ENCODE peak calls at places on chromosomes 3 and 15, in seven cellular contexts. O, I, P, H, A, S and Y are unnamed samples.
A peak's percentile ranks its signal among the peaks of the same experiment; 100 is the strongest.

GRCh38 chr3:48695113-48695753 is 9.5 kb upstream of the NCKIPSD start:
- DNase-seq in P (peak; percentile 90), I (peak; percentile 81), O (no peak), H (peak; percentile 59), S (no peak), A (peak; percentile 81), Y (no peak)

GRCh38 chr15:43168192-43169107 is 16.8 kb upstream of the CCNDBP1 start:
- DNase-seq in A (no peak), O (no peak), H (no peak), P (peak; percentile 64), I (no peak), S (peak; percentile 95), Y (no peak)

GRCh38 chr15:32952901-32953889 is 235.4 kb downstream of the GREM1 start:
- DNase-seq in S (no peak), I (no peak), A (peak; percentile 58), P (no peak), O (no peak), H (no peak), Y (no peak)

GRCh38 chr3:5583920-5584319 is 396.4 kb downstream of the EDEM1 start:
- DNase-seq in H (no peak), A (no peak), S (peak; percentile 32), I (no peak), P (no peak), O (no peak), Y (no peak)

GRCh38 chr3:30231277-30232141 is 374.9 kb upstream of the TGFBR2 start:
- DNase-seq in O (no peak), I (no peak), H (no peak), A (peak; percentile 59), P (no peak), S (no peak), Y (peak; percentile 53)

GRCh38 chr15:78810377-78811123 is 714 bp downstream of the ADAMTS7 start:
- DNase-seq in P (peak; percentile 78), O (peak; percentile 67), H (peak; percentile 57), S (peak; percentile 56), I (peak; percentile 66), A (peak; percentile 71), Y (peak; percentile 81)

GRCh38 chr3:31968391-31968926 is 12.6 kb downstream of the OSBPL10 start:
- DNase-seq in O (no peak), H (no peak), P (no peak), S (peak; percentile 65), A (peak; percentile 63), I (no peak), Y (no peak)

GRCh38 chr15:50128266-50128665 is 9.2 kb upstream of the ATP8B4 start:
- DNase-seq in P (peak; percentile 85), O (peak; percentile 47), H (no peak), S (no peak), A (no peak), I (no peak), Y (no peak)

GRCh38 chr3:10285742-10286524 is 6.8 kb downstream of the GHRL start:
- DNase-seq in A (no peak), H (no peak), S (peak; percentile 52), I (no peak), P (no peak), O (no peak), Y (no peak)

GRCh38 chr3:194867270-194867983 is 181.7 kb downstream of the FAM43A start:
- DNase-seq in P (no peak), A (peak; percentile 66), O (peak; percentile 33), H (no peak), S (peak; percentile 16), I (no peak), Y (no peak)

GRCh38 chr15:77853008-77853328 is 220.3 kb upstream of the LINGO1 start:
- DNase-seq in S (no peak), A (no peak), P (peak; percentile 30), H (no peak), I (no peak), O (no peak), Y (no peak)

GRCh38 chr15:30979457-30979856 is 12.0 kb downstream of the MTMR10 start:
- DNase-seq in S (no peak), I (no peak), H (no peak), O (no peak), P (no peak), A (no peak), Y (no peak)

GRCh38 chr15:30974112-30974511 is 17.3 kb downstream of the MTMR10 start:
- DNase-seq in I (no peak), S (no peak), O (no peak), P (no peak), H (no peak), A (no peak), Y (no peak)

GRCh38 chr15:30984118-30984517 is 7.3 kb downstream of the MTMR10 start:
- DNase-seq in A (no peak), O (no peak), S (no peak), I (no peak), H (no peak), P (no peak), Y (no peak)

GRCh38 chr15:30973379-30973778 is 18.0 kb downstream of the MTMR10 start:
- DNase-seq in O (no peak), A (no peak), S (no peak), H (no peak), I (no peak), P (no peak), Y (no peak)

DNA sequence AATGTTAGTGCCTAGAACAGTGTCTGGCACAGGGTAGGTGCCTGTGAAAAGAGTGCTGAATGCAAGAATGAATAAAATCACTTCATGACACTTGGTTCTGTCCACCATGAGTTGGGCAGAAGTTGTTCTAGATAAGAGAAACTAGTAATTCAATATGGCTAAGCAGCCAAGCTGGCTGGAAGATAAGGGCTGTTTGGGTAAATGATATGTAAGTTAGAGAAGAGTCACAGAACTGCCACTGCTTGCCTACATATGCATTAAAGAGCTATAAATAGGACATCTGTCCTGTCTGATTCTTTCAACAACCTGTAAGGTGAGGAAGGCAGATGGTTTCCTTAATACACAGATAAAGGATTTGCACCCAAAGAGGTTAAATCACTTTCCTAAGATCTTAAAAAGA is 13.1 kb downstream of the MTMR10 start:
- DNase-seq in P (no peak), I (no peak), A (no peak), O (no peak), S (no peak), H (no peak), Y (no peak)
- H3K4me3 ChIP-seq in P (no peak overlapping the region), I (no peak overlapping the region), A (no peak overlapping the region), O (no peak overlapping the region), S (no peak overlapping the region), H (no peak overlapping the region), Y (no peak overlapping the region)

DNA sequence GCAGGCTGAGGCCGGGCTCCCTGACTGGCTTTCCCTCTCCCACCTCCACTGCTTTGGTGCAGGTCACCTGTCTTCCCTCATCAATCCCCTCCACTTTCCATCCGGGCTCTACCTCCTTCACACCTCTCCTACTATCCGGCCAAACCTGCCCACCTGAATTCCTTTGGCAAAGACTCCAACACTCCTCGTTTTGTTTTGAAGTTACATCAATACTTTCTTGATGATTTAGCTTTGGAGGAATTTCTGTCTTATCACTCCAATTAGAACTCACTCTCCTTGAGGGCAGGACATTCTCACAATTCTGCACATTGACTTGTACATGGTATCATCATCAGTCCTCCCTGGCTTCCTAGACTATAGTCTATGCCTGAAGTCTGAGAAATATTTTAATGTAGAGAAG is 20.4 kb downstream of the LDHAL6B start:
- DNase-seq in H (no peak), P (no peak), A (no peak), S (no peak), I (no peak), O (no peak), Y (no peak)
- H3K36me3 ChIP-seq in H (no peaks in the 10 kb centered on the region), P (peaks cover 6% of the 10 kb centered on the region), A (no peaks in the 10 kb centered on the region), S (peaks cover 38% of the 10 kb centered on the region), I (no peaks in the 10 kb centered on the region), O (no peaks in the 10 kb centered on the region), Y (no peaks in the 10 kb centered on the region)

DNA sequence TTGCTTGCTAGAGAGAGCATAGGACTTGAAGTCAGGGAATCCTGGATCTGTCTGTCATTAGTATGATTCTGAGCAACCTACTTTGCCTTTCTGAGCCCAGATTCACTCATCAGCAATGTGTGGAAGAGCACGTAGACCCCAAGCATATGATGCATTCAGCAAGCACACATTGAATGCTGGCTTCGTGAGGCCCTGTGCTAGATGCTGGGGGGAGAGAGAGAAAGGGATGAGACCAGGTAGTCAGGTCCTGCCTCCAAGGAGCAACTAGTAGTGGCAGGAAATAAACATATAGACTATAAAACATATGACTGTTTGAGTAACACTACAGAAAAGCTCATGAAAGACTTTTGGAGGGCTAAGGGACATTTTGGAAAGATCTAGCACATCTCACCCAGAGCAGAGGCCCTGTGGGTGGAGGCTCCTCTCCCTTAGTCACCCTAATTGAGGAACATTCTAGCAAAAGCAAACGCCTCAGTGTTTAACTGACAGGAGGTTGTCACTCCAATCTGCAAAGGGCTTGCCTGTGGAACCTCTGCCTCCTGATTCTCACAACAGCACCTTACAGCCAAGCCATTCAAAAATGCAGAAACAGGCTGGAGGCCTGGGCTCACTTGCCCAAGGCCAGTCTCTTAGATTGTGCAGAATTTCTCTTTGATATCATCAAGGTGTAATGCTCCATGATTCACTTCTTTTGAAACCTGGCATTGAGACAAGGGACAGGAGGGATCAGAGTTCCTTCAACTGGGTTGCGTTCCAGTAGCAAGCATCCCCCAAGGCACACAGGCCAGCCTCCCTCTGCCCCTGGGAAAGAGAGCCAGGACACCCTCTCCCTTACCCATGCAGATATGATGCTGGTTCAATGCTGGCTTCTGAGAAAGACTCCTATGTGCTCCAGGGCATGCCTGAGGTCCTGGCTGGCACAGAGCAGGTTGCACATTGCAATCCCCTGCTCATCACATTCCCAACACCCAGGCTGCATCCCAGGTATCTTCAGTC is 26.1 kb downstream of the STARD5 start:
- DNase-seq in S (peak; percentile 17), I (no peak), O (no peak), P (no peak), A (no peak), H (no peak), Y (no peak)
- H3K4me3 ChIP-seq in S (no peak overlapping the region), I (no peak overlapping the region), O (no peak overlapping the region), P (peak overlapping the region; percentile 31), A (no peak overlapping the region), H (no peak overlapping the region), Y (no peak overlapping the region)

DNA sequence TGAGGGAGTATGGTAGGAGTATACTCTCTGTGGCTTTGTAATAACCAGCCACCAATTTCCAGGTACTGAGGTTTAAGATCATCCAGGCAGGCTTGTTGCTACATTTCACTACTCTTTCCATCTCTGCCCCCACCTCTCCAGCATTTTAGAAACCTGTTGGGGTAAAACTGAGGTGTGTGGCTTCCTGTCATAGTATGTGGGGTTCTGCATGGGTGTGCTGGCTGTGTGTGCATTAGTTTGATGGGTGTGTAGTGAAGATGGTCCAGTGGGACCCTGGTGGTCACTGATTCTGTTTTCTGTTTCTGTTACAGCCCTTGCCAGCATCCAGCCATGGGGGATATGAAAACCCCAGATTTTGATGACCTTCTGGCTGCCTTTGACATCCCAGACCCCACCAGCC is 34.0 kb downstream of the ZNF592 start:
- DNase-seq in I (no peak), S (no peak), P (no peak), A (no peak), H (no peak), O (no peak), Y (no peak)
- H3K36me3 ChIP-seq in I (no peaks in the 10 kb centered on the region), S (peaks cover 31% of the 10 kb centered on the region), P (peaks cover 30% of the 10 kb centered on the region), A (peaks cover 22% of the 10 kb centered on the region), H (peaks cover 24% of the 10 kb centered on the region), O (peaks cover 35% of the 10 kb centered on the region), Y (peaks cover 47% of the 10 kb centered on the region)

GRCh38 chr3:141431411-141432378 is 55.1 kb upstream of the RASA2 start:
- DNase-seq in I (no peak), A (no peak), S (no peak), H (no peak), O (no peak), P (peak; percentile 88), Y (no peak)
- H3K4me3 ChIP-seq in I (peak overlapping the region; percentile 17), A (no peak overlapping the region), S (no peak overlapping the region), H (no peak overlapping the region), O (no peak overlapping the region), P (peak overlapping the region; percentile 41), Y (no peak overlapping the region)

GRCh38 chr15:60384052-60384451 is 13.7 kb downstream of the ANXA2 start:
- DNase-seq in A (peak; percentile 61), H (no peak), S (no peak), O (no peak), I (no peak), P (no peak), Y (no peak)
- H3K36me3 ChIP-seq in A (no peaks in the 10 kb centered on the region), H (no peaks in the 10 kb centered on the region), S (peaks cover 65% of the 10 kb centered on the region), O (peaks cover 21% of the 10 kb centered on the region), I (no peaks in the 10 kb centered on the region), P (no peaks in the 10 kb centered on the region), Y (peaks cover 59% of the 10 kb centered on the region)